ENCODE peak calls at places on chromosomes 7 and 10, in ten cellular contexts. C, V, Q, H, B, N, S, F, U and M are unnamed samples.

GRCh38 chr10:58627392-58627791 is 114.7 kb downstream of the BICC1 start:
- DNase-seq in V (no peak), U (no peak), Q (no peak), N (no peak), H (no peak), S (no peak), B (no peak), F (no peak), C (no peak), M (no peak)

GRCh38 chr10:63720072-63720537 is 198.9 kb downstream of the REEP3 start:
- DNase-seq in H (peak), S (peak), V (peak), N (no peak), F (peak), U (peak), C (no peak), B (peak), Q (peak), M (peak)

GRCh38 chr7:117127585-117128168 is 174.4 kb downstream of the ST7 start:
- DNase-seq in H (peak), V (peak), N (peak), F (peak), Q (peak), B (peak), U (peak), C (no peak), S (peak), M (peak)

GRCh38 chr7:132614428-132615076 is 38.3 kb upstream of the PLXNA4 start:
- DNase-seq in V (no peak), C (no peak), H (no peak), U (no peak), F (no peak), B (no peak), N (no peak), Q (peak), S (no peak), M (no peak)

GRCh38 chr7:92781117-92781720 is 55.2 kb downstream of the CDK6 start:
- DNase-seq in C (no peak), S (no peak), N (no peak), F (no peak), U (no peak), H (no peak), Q (peak), V (no peak), B (no peak), M (peak)

GRCh38 chr10:63083904-63084689 is 49.0 kb upstream of the NRBF2 start:
- DNase-seq in U (peak), N (no peak), V (peak), B (peak), Q (peak), H (no peak), F (peak), C (peak), S (peak), M (peak)

GRCh38 chr7:111413796-111414195 is 148.5 kb downstream of the IMMP2L start:
- DNase-seq in S (no peak), H (no peak), U (no peak), F (no peak), N (no peak), Q (no peak), C (no peak), V (no peak), B (no peak), M (no peak)

GRCh38 chr7:90626011-90626410 is 29.9 kb downstream of the CDK14 start:
- DNase-seq in C (no peak), Q (peak), N (no peak), B (peak), F (no peak), H (no peak), S (no peak), U (no peak), V (no peak), M (no peak)

GRCh38 chr7:437293-438280 is 82.1 kb downstream of the PDGFA start:
- DNase-seq in N (no peak), V (no peak), U (no peak), Q (no peak), S (no peak), B (no peak), F (no peak), C (no peak), H (no peak), M (no peak)

GRCh38 chr10:677038-677437 is 12.4 kb downstream of the DIP2C start:
- DNase-seq in U (no peak), B (no peak), H (no peak), N (no peak), F (no peak), Q (no peak), C (no peak), V (no peak), S (no peak), M (no peak)

GRCh38 chr7:156607332-156608175 is 33.0 kb upstream of the RNF32 start:
- DNase-seq in N (no peak), Q (peak), V (no peak), F (no peak), B (no peak), H (no peak), U (no peak), C (no peak), S (no peak), M (no peak)

GRCh38 chr7:2381881-2382509 is 21.4 kb upstream of the CHST12 start:
- DNase-seq in V (no peak), Q (no peak), H (no peak), S (no peak), C (no peak), N (no peak), U (no peak), F (no peak), B (no peak), M (no peak)

GRCh38 chr7:156368459-156368858 is 272.1 kb upstream of the RNF32 start:
- DNase-seq in N (no peak), B (no peak), F (no peak), V (no peak), S (no peak), C (no peak), H (no peak), U (no peak), Q (no peak), M (no peak)

GRCh38 chr10:70780772-70781171 is 4.4 kb downstream of the TBATA start:
- DNase-seq in Q (no peak), C (no peak), U (no peak), F (no peak), V (no peak), N (no peak), B (no peak), H (no peak), S (no peak), M (no peak)

GRCh38 chr7:115749924-115750323 is 280.6 kb downstream of the TFEC start:
- DNase-seq in Q (no peak), C (no peak), B (no peak), S (no peak), F (no peak), U (no peak), N (no peak), V (no peak), H (no peak), M (no peak)

GRCh38 chr7:157292770-157293412 is 43.9 kb upstream of the DNAJB6 start:
- DNase-seq in B (no peak), U (no peak), S (no peak), C (no peak), H (no peak), F (no peak), Q (no peak), V (no peak), N (no peak), M (no peak)

GRCh38 chr7:19754521-19755116 is 18.8 kb downstream of the TMEM196 start:
- DNase-seq in Q (peak), B (peak), F (no peak), V (no peak), C (no peak), N (no peak), S (no peak), H (peak), U (no peak), M (peak)

GRCh38 chr7:157378390-157378789 is 41.6 kb downstream of the DNAJB6 start:
- DNase-seq in F (no peak), C (no peak), B (no peak), S (no peak), N (no peak), U (no peak), Q (no peak), V (no peak), H (no peak), M (no peak)

GRCh38 chr10:133422821-133423771 is 1.3 kb downstream of the SPRN start:
- DNase-seq in S (no peak), B (no peak), Q (no peak), V (no peak), N (no peak), H (no peak), U (no peak), C (no peak), F (no peak), M (no peak)

GRCh38 chr10:86598151-86598550 is 56.2 kb upstream of the OPN4 start:
- DNase-seq in F (no peak), U (no peak), N (no peak), Q (no peak), V (no peak), S (no peak), H (no peak), B (no peak), C (no peak), M (no peak)

GRCh38 chr10:131621784-131622624 is 278.8 kb upstream of the PPP2R2D start:
- DNase-seq in N (no peak), F (no peak), C (no peak), Q (no peak), S (no peak), H (no peak), B (no peak), V (no peak), U (no peak), M (no peak)